ENCODE peak calls at places on chromosomes 12 and 14, in nine cellular contexts. One of them, this sample, is unnamed.

GRCh38 chr14:105195533-105196227 is 14.6 kb upstream of the NUDT14 start:
- DNase-seq in PC-3: no peak
- DNase-seq in IMR-90: no peak
- DNase-seq in endodermal cell: no peak
- DNase-seq in left ventricle myocardium inferior: no peak
- DNase-seq in pancreas: no peak
- DNase-seq in AG04450: no peak
- DNase-seq in osteoblast: no peak
- DNase-seq in mammary epithelial cell: no peak
- DNase-seq in this sample: no peak

GRCh38 chr14:71776463-71777359 is 155.5 kb upstream of the RGS6 start:
- DNase-seq in endodermal cell: peak
- DNase-seq in mammary epithelial cell: no peak
- DNase-seq in AG04450: no peak
- DNase-seq in pancreas: no peak
- DNase-seq in osteoblast: peak
- DNase-seq in IMR-90: peak
- DNase-seq in left ventricle myocardium inferior: no peak
- DNase-seq in PC-3: no peak
- DNase-seq in this sample: no peak

GRCh38 chr14:56878766-56879165 is 68.5 kb upstream of the OTX2 start:
- DNase-seq in AG04450: no peak
- DNase-seq in endodermal cell: peak
- DNase-seq in IMR-90: no peak
- DNase-seq in osteoblast: no peak
- DNase-seq in mammary epithelial cell: no peak
- DNase-seq in left ventricle myocardium inferior: no peak
- DNase-seq in pancreas: no peak
- DNase-seq in PC-3: peak
- DNase-seq in this sample: no peak

GRCh38 chr14:96037891-96038557 is 1.1 kb upstream of the C14orf132 start:
- DNase-seq in left ventricle myocardium inferior: peak
- DNase-seq in PC-3: no peak
- DNase-seq in pancreas: no peak
- DNase-seq in mammary epithelial cell: peak
- DNase-seq in endodermal cell: peak
- DNase-seq in AG04450: no peak
- DNase-seq in osteoblast: peak
- DNase-seq in IMR-90: no peak
- DNase-seq in this sample: peak

GRCh38 chr14:61671086-61671485 is 24.2 kb upstream of the HIF1A start:
- DNase-seq in AG04450: no peak
- DNase-seq in PC-3: no peak
- DNase-seq in IMR-90: no peak
- DNase-seq in endodermal cell: no peak
- DNase-seq in osteoblast: no peak
- DNase-seq in pancreas: no peak
- DNase-seq in mammary epithelial cell: no peak
- DNase-seq in left ventricle myocardium inferior: no peak
- DNase-seq in this sample: no peak

GRCh38 chr12:111220363-111220762 is 148.5 kb downstream of the PHETA1 start:
- DNase-seq in IMR-90: no peak
- DNase-seq in osteoblast: no peak
- DNase-seq in pancreas: no peak
- DNase-seq in AG04450: no peak
- DNase-seq in endodermal cell: no peak
- DNase-seq in PC-3: no peak
- DNase-seq in mammary epithelial cell: no peak
- DNase-seq in left ventricle myocardium inferior: no peak
- DNase-seq in this sample: no peak

GRCh38 chr12:4681732-4682131 is 32.8 kb downstream of the NDUFA9 start:
- DNase-seq in PC-3: no peak
- DNase-seq in left ventricle myocardium inferior: no peak
- DNase-seq in pancreas: no peak
- DNase-seq in osteoblast: no peak
- DNase-seq in mammary epithelial cell: no peak
- DNase-seq in endodermal cell: no peak
- DNase-seq in AG04450: no peak
- DNase-seq in IMR-90: no peak
- DNase-seq in this sample: no peak

GRCh38 chr12:117874842-117875434 is 93.9 kb downstream of the KSR2 start:
- DNase-seq in osteoblast: no peak
- DNase-seq in PC-3: peak
- DNase-seq in left ventricle myocardium inferior: peak
- DNase-seq in mammary epithelial cell: peak
- DNase-seq in pancreas: peak
- DNase-seq in IMR-90: peak
- DNase-seq in AG04450: peak
- DNase-seq in endodermal cell: peak
- DNase-seq in this sample: peak

GRCh38 chr14:20409226-20409625 is 4.1 kb downstream of the TEP1 start:
- DNase-seq in osteoblast: peak
- DNase-seq in left ventricle myocardium inferior: no peak
- DNase-seq in endodermal cell: no peak
- DNase-seq in AG04450: no peak
- DNase-seq in mammary epithelial cell: no peak
- DNase-seq in IMR-90: peak
- DNase-seq in PC-3: peak
- DNase-seq in pancreas: no peak
- DNase-seq in this sample: no peak

GRCh38 chr14:20413785-20414117 is 450 bp upstream of the TEP1 start:
- DNase-seq in endodermal cell: no peak
- DNase-seq in AG04450: no peak
- DNase-seq in pancreas: no peak
- DNase-seq in IMR-90: no peak
- DNase-seq in left ventricle myocardium inferior: no peak
- DNase-seq in PC-3: peak
- DNase-seq in mammary epithelial cell: peak
- DNase-seq in osteoblast: no peak
- DNase-seq in this sample: peak

GRCh38 chr14:20412422-20412821 is 879 bp downstream of the TEP1 start:
- DNase-seq in osteoblast: peak
- DNase-seq in pancreas: no peak
- DNase-seq in IMR-90: no peak
- DNase-seq in PC-3: no peak
- DNase-seq in endodermal cell: no peak
- DNase-seq in AG04450: no peak
- DNase-seq in mammary epithelial cell: peak
- DNase-seq in left ventricle myocardium inferior: no peak
- DNase-seq in this sample: no peak

GRCh38 chr14:20415723-20416622 is 2.7 kb upstream of the TEP1 start:
- DNase-seq in mammary epithelial cell: peak
- DNase-seq in IMR-90: peak
- DNase-seq in pancreas: no peak
- DNase-seq in PC-3: peak
- DNase-seq in endodermal cell: peak
- DNase-seq in osteoblast: peak
- DNase-seq in AG04450: peak
- DNase-seq in left ventricle myocardium inferior: no peak
- DNase-seq in this sample: peak

GRCh38 chr14:20412876-20413784 is at the start of gene TEP1:
- DNase-seq in IMR-90: peak
- DNase-seq in left ventricle myocardium inferior: peak
- DNase-seq in mammary epithelial cell: peak
- DNase-seq in AG04450: peak
- DNase-seq in osteoblast: peak
- DNase-seq in pancreas: peak
- DNase-seq in PC-3: peak
- DNase-seq in endodermal cell: peak
- DNase-seq in this sample: peak
- TF ChIP-seq CTCF in IMR-90: no peak
- TF ChIP-seq CTCF in left ventricle myocardium inferior: no peak
- TF ChIP-seq CTCF in mammary epithelial cell: no peak
- TF ChIP-seq CTCF in AG04450: no peak
- TF ChIP-seq CTCF in osteoblast: no peak
- TF ChIP-seq CTCF in pancreas: no peak
- TF ChIP-seq CTCF in PC-3: no peak
- TF ChIP-seq CTCF in endodermal cell: no peak
- TF ChIP-seq CTCF in this sample: no peak

GRCh38 chr12:125355614-125356013 is 290.4 kb downstream of the AACS start:
- DNase-seq in osteoblast: no peak
- DNase-seq in PC-3: no peak
- DNase-seq in endodermal cell: peak
- DNase-seq in mammary epithelial cell: no peak
- DNase-seq in left ventricle myocardium inferior: no peak
- DNase-seq in pancreas: no peak
- DNase-seq in AG04450: no peak
- DNase-seq in IMR-90: no peak
- DNase-seq in this sample: no peak
- TF ChIP-seq CTCF in osteoblast: no peak
- TF ChIP-seq CTCF in PC-3: no peak
- TF ChIP-seq CTCF in endodermal cell: no peak
- TF ChIP-seq CTCF in mammary epithelial cell: no peak
- TF ChIP-seq CTCF in left ventricle myocardium inferior: no peak
- TF ChIP-seq CTCF in pancreas: no peak
- TF ChIP-seq CTCF in AG04450: no peak
- TF ChIP-seq CTCF in IMR-90: no peak
- TF ChIP-seq CTCF in this sample: no peak

GRCh38 chr12:58177366-58177765 is 236.0 kb downstream of the ATP23 start:
- DNase-seq in mammary epithelial cell: no peak
- DNase-seq in IMR-90: no peak
- DNase-seq in endodermal cell: no peak
- DNase-seq in pancreas: no peak
- DNase-seq in osteoblast: no peak
- DNase-seq in PC-3: no peak
- DNase-seq in AG04450: no peak
- DNase-seq in left ventricle myocardium inferior: no peak
- DNase-seq in this sample: no peak

GRCh38 chr12:58174316-58174715 is 232.9 kb downstream of the ATP23 start:
- DNase-seq in endodermal cell: no peak
- DNase-seq in PC-3: no peak
- DNase-seq in AG04450: no peak
- DNase-seq in left ventricle myocardium inferior: no peak
- DNase-seq in pancreas: no peak
- DNase-seq in osteoblast: no peak
- DNase-seq in IMR-90: no peak
- DNase-seq in mammary epithelial cell: no peak
- DNase-seq in this sample: no peak

GRCh38 chr12:58171914-58172313 is 230.5 kb downstream of the ATP23 start:
- DNase-seq in PC-3: no peak
- DNase-seq in IMR-90: peak
- DNase-seq in AG04450: no peak
- DNase-seq in osteoblast: no peak
- DNase-seq in left ventricle myocardium inferior: no peak
- DNase-seq in endodermal cell: no peak
- DNase-seq in mammary epithelial cell: no peak
- DNase-seq in pancreas: no peak
- DNase-seq in this sample: no peak

GRCh38 chr12:58172433-58173073 is 231.2 kb downstream of the ATP23 start:
- DNase-seq in mammary epithelial cell: no peak
- DNase-seq in left ventricle myocardium inferior: no peak
- DNase-seq in AG04450: no peak
- DNase-seq in IMR-90: no peak
- DNase-seq in endodermal cell: no peak
- DNase-seq in osteoblast: no peak
- DNase-seq in PC-3: no peak
- DNase-seq in pancreas: no peak
- DNase-seq in this sample: no peak

DNA sequence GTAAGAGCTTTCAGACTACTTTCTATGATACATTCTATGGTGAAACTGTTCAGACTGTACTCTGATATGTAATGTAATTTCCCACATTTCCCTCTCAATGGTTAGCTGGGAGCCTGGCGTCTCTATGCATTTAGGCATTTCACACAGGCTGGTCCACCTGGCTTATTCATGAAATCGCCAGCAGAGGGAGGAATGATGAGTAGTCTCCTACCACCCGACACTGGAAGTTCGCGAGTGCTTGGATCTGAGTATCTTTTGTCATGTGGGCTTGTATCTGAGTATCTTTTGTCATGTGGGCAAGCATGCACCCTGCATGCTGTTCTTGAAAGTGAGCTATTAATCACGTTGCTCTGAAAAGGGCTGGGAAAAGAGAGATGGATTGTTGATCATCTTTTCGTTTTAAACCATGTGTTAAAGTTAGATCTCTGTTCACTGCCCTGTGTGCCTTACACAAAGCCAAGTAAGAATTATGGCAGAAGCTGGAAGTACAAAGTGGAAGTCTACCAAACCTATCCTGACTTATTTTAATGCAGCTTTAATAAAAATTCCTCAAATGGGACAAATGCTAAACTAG is 235.0 kb downstream of the ATP23 start:
- DNase-seq in left ventricle myocardium inferior: no peak
- DNase-seq in endodermal cell: peak
- DNase-seq in IMR-90: peak
- DNase-seq in mammary epithelial cell: peak
- DNase-seq in PC-3: peak
- DNase-seq in AG04450: no peak
- DNase-seq in osteoblast: peak
- DNase-seq in pancreas: no peak
- DNase-seq in this sample: peak
- TF ChIP-seq CTCF in left ventricle myocardium inferior: peak
- TF ChIP-seq CTCF in endodermal cell: peak
- TF ChIP-seq CTCF in IMR-90: peak
- TF ChIP-seq CTCF in mammary epithelial cell: peak
- TF ChIP-seq CTCF in PC-3: peak
- TF ChIP-seq CTCF in AG04450: peak
- TF ChIP-seq CTCF in osteoblast: peak
- TF ChIP-seq CTCF in pancreas: peak
- TF ChIP-seq CTCF in this sample: no peak

GRCh38 chr12:48459259-48459658 is 13.1 kb upstream of the ANP32D start:
- DNase-seq in PC-3: no peak
- DNase-seq in AG04450: no peak
- DNase-seq in IMR-90: no peak
- DNase-seq in pancreas: no peak
- DNase-seq in osteoblast: no peak
- DNase-seq in mammary epithelial cell: no peak
- DNase-seq in left ventricle myocardium inferior: no peak
- DNase-seq in endodermal cell: no peak
- DNase-seq in this sample: no peak

GRCh38 chr12:48455116-48455515 is 17.2 kb upstream of the ANP32D start:
- DNase-seq in mammary epithelial cell: no peak
- DNase-seq in PC-3: no peak
- DNase-seq in IMR-90: no peak
- DNase-seq in pancreas: no peak
- DNase-seq in AG04450: no peak
- DNase-seq in osteoblast: no peak
- DNase-seq in endodermal cell: no peak
- DNase-seq in left ventricle myocardium inferior: no peak
- DNase-seq in this sample: no peak

GRCh38 chr12:48451372-48451771 is 21.0 kb upstream of the ANP32D start:
- DNase-seq in IMR-90: no peak
- DNase-seq in osteoblast: no peak
- DNase-seq in AG04450: no peak
- DNase-seq in endodermal cell: no peak
- DNase-seq in pancreas: no peak
- DNase-seq in mammary epithelial cell: no peak
- DNase-seq in left ventricle myocardium inferior: no peak
- DNase-seq in PC-3: no peak
- DNase-seq in this sample: no peak

DNA sequence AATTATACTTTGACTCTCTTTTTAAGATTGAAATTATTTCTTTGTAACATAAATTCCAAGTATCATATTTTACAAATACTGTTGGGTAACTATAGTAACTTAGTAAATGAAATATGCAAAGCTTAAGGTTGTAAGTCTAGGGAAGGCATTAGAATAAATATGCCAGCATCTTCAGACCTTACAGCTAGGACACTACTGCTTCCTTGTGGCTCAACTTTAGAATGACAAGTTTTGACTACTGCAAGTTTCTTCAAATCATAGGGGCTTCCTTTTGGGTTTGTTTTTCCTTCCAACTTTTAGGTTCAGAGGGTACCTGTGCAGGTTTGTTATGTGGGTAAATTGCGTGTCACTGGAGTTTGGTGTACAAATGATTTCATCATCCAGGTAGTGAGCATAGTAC is 17.7 kb upstream of the ANP32D start:
- DNase-seq in IMR-90: peak
- DNase-seq in mammary epithelial cell: peak
- DNase-seq in pancreas: no peak
- DNase-seq in AG04450: no peak
- DNase-seq in osteoblast: peak
- DNase-seq in endodermal cell: no peak
- DNase-seq in left ventricle myocardium inferior: no peak
- DNase-seq in PC-3: peak
- DNase-seq in this sample: peak
- TF ChIP-seq CTCF in IMR-90: peak
- TF ChIP-seq CTCF in mammary epithelial cell: peak
- TF ChIP-seq CTCF in pancreas: no peak
- TF ChIP-seq CTCF in AG04450: peak
- TF ChIP-seq CTCF in osteoblast: peak
- TF ChIP-seq CTCF in endodermal cell: peak
- TF ChIP-seq CTCF in left ventricle myocardium inferior: peak
- TF ChIP-seq CTCF in PC-3: peak
- TF ChIP-seq CTCF in this sample: no peak